ENCODE peak calls at places on chromosomes 1 and 21, in six cellular contexts. O is activated B cell treated with CpG ODN at 0.5 μM for 24 hours, X is EH, P is transverse colon, A is testis, V is RCC 7860. N is an unnamed sample.

GRCh38 chr1:91631718-91632330 is 131.2 kb downstream of the CDC7 start:
- DNase-seq in O (no peak), X (no peak), P (no peak), A (no peak), V (no peak), N (no peak)

GRCh38 chr1:226157761-226158316 is 28.7 kb downstream of the ACBD3 start:
- DNase-seq in O (no peak), X (no peak), P (no peak), A (no peak), V (no peak), N (no peak)

GRCh38 chr1:219784660-219785391 is 143.5 kb downstream of the SLC30A10 start:
- DNase-seq in O (no peak), X (peak), P (no peak), A (no peak), V (no peak), N (no peak)

GRCh38 chr1:39835110-39835509 is 46.4 kb upstream of the BMP8B start:
- DNase-seq in O (no peak), X (no peak), P (no peak), A (no peak), V (no peak), N (no peak)

GRCh38 chr1:208606976-208607375 is 362.8 kb upstream of the PLXNA2 start:
- DNase-seq in O (no peak), X (no peak), P (no peak), A (no peak), V (no peak), N (no peak)

GRCh38 chr21:20315044-20315443 is 683.2 kb upstream of the NCAM2 start:
- DNase-seq in O (no peak), X (no peak), P (no peak), A (no peak), V (no peak), N (no peak)

GRCh38 chr1:5661196-5662130 is 330.8 kb downstream of the NPHP4 start:
- DNase-seq in O (no peak), X (no peak), P (no peak), A (no peak), V (no peak), N (no peak)

GRCh38 chr1:51203121-51203873 is 32.8 kb upstream of the RNF11 start:
- DNase-seq in O (no peak), X (no peak), P (no peak), A (no peak), V (no peak), N (no peak)

GRCh38 chr1:3548156-3548893 is 63.0 kb downstream of the MEGF6 start:
- DNase-seq in O (no peak), X (peak), P (no peak), A (no peak), V (no peak), N (no peak)

GRCh38 chr1:94883688-94884087 is 43.2 kb downstream of the CNN3 start:
- DNase-seq in O (no peak), X (peak), P (no peak), A (no peak), V (no peak), N (no peak)

GRCh38 chr1:243216741-243217140 is 38.3 kb downstream of the CEP170 start:
- DNase-seq in O (no peak), X (peak), P (no peak), A (no peak), V (no peak), N (no peak)

GRCh38 chr1:230356869-230357778 is 69.0 kb downstream of the PGBD5 start:
- DNase-seq in O (no peak), X (no peak), P (no peak), A (no peak), V (no peak), N (no peak)

GRCh38 chr1:16440150-16440479 is 409 bp upstream of the NECAP2 start:
- DNase-seq in O (no peak), X (no peak), P (no peak), A (no peak), V (no peak), N (no peak)

GRCh38 chr1:71785470-71785869 is 496.9 kb downstream of the NEGR1 start:
- DNase-seq in O (no peak), X (peak), P (no peak), A (no peak), V (no peak), N (no peak)

GRCh38 chr1:179036844-179037465 is 11.3 kb downstream of the FAM20B start:
- DNase-seq in O (no peak), X (peak), P (no peak), A (no peak), V (peak), N (peak)

GRCh38 chr1:42145726-42146125 is 7.5 kb upstream of the GUCA2B start:
- DNase-seq in O (no peak), X (no peak), P (no peak), A (no peak), V (no peak), N (no peak)

GRCh38 chr21:32412998-32413504 is 545 bp downstream of the EVA1C start:
- DNase-seq in O (no peak), X (peak), P (peak), A (peak), V (no peak), N (no peak)

GRCh38 chr21:41933259-41934079 is 20.3 kb downstream of the C2CD2 start:
- DNase-seq in O (no peak), X (peak), P (no peak), A (no peak), V (no peak), N (no peak)

GRCh38 chr1:170284425-170284824 is 138.7 kb downstream of the NTMT2 start:
- DNase-seq in O (no peak), X (no peak), P (no peak), A (no peak), V (no peak), N (no peak)

GRCh38 chr1:48007044-48007443 is 9.9 kb upstream of the TRABD2B start:
- DNase-seq in O (no peak), X (no peak), P (no peak), A (peak), V (peak), N (no peak)

GRCh38 chr1:29655945-29656866 is 419.9 kb downstream of the PTPRU start:
- DNase-seq in O (no peak), X (no peak), P (no peak), A (no peak), V (no peak), N (no peak)

GRCh38 chr1:118960026-118960561 is 28.0 kb downstream of the TBX15 start:
- DNase-seq in O (no peak), X (peak), P (no peak), A (no peak), V (peak), N (no peak)

GRCh38 chr1:160346953-160347352 is 3.8 kb downstream of the NCSTN start:
- DNase-seq in O (no peak), X (no peak), P (no peak), A (no peak), V (no peak), N (no peak)

GRCh38 chr21:32474179-32475059 is 61.9 kb downstream of the EVA1C start:
- DNase-seq in O (no peak), X (peak), P (no peak), A (no peak), V (no peak), N (no peak)

GRCh38 chr1:150514260-150514659 is 1.3 kb upstream of the FALEC start:
- DNase-seq in O (no peak), X (no peak), P (no peak), A (no peak), V (no peak), N (no peak)

GRCh38 chr1:75126611-75127101 is 7.5 kb upstream of the LHX8 start:
- DNase-seq in O (no peak), X (no peak), P (no peak), A (no peak), V (no peak), N (no peak)

GRCh38 chr1:119141020-119141424 is 569 bp upstream of the WARS2 start:
- DNase-seq in O (peak), X (peak), P (peak), A (peak), V (no peak), N (no peak)